ENCODE peak calls at places on chromosomes 2 and 18, in nine cellular contexts. H is endothelial cell, L is HFFc6, S is PC-3, R is AG04449, P is cardiac muscle cell, V is neural progenitor cell, Z is colonic mucosa, N is OCI-LY7. X is an unnamed sample.

GRCh38 chr2:216633616-216634316 is 546 bp downstream of the IGFBP2 start:
- DNase-seq in H (peak), L (no peak), S (peak), R (no peak), P (peak), V (no peak), Z (peak), N (no peak), X (no peak)

GRCh38 chr18:73791081-73791480 is 356.6 kb downstream of the FBXO15 start:
- DNase-seq in H (no peak), L (peak), S (no peak), R (no peak), P (no peak), V (no peak), Z (no peak), N (no peak), X (no peak)

GRCh38 chr2:58665156-58665553 is 424.0 kb upstream of the FANCL start:
- DNase-seq in H (no peak), L (no peak), S (no peak), R (no peak), P (no peak), V (no peak), Z (no peak), N (no peak), X (no peak)

GRCh38 chr2:141493936-141494335 is 636.9 kb downstream of the LRP1B start:
- DNase-seq in H (no peak), L (no peak), S (no peak), R (no peak), P (no peak), V (no peak), Z (no peak), N (no peak), X (no peak)

GRCh38 chr18:66728951-66729350 is 125.1 kb upstream of the CDH19 start:
- DNase-seq in H (no peak), L (no peak), S (no peak), R (no peak), P (no peak), V (no peak), Z (no peak), N (no peak), X (no peak)

GRCh38 chr2:10335046-10335840 is 32.5 kb downstream of the HPCAL1 start:
- DNase-seq in H (no peak), L (no peak), S (peak), R (no peak), P (no peak), V (no peak), Z (no peak), N (no peak), X (no peak)

GRCh38 chr2:43027103-43027482 is 199.3 kb downstream of the ZFP36L2 start:
- DNase-seq in H (no peak), L (no peak), S (no peak), R (no peak), P (no peak), V (no peak), Z (no peak), N (no peak), X (no peak)

GRCh38 chr2:367246-367645 is 79.4 kb upstream of the ALKAL2 start:
- DNase-seq in H (no peak), L (no peak), S (no peak), R (no peak), P (no peak), V (no peak), Z (no peak), N (no peak), X (no peak)

GRCh38 chr2:12347049-12347448 is 369.7 kb upstream of the TRIB2 start:
- DNase-seq in H (no peak), L (no peak), S (peak), R (no peak), P (no peak), V (no peak), Z (no peak), N (no peak), X (no peak)

GRCh38 chr18:9101730-9102390 is 639 bp upstream of the NDUFV2 start:
- DNase-seq in H (no peak), L (peak), S (peak), R (peak), P (no peak), V (no peak), Z (peak), N (peak), X (peak)

GRCh38 chr2:199775297-199775696 is 75.7 kb downstream of the FTCDNL1 start:
- DNase-seq in H (no peak), L (no peak), S (no peak), R (no peak), P (no peak), V (no peak), Z (no peak), N (no peak), X (no peak)

GRCh38 chr18:70454705-70455322 is 166.0 kb downstream of the SOCS6 start:
- DNase-seq in H (peak), L (peak), S (peak), R (peak), P (peak), V (peak), Z (peak), N (peak), X (peak)

GRCh38 chr2:71801969-71802368 is 345.7 kb downstream of the CYP26B1 start:
- DNase-seq in H (peak), L (peak), S (peak), R (no peak), P (peak), V (peak), Z (peak), N (no peak), X (no peak)

GRCh38 chr18:48545690-48546365 is 7.0 kb downstream of the CTIF start:
- DNase-seq in H (peak), L (peak), S (no peak), R (no peak), P (peak), V (peak), Z (no peak), N (no peak), X (no peak)

GRCh38 chr2:105361132-105361889 is 24.0 kb downstream of the C2orf49 start:
- DNase-seq in H (no peak), L (no peak), S (no peak), R (no peak), P (no peak), V (no peak), Z (no peak), N (no peak), X (no peak)

GRCh38 chr2:175786705-175787104 is 215.4 kb downstream of the LNPK start:
- DNase-seq in H (no peak), L (no peak), S (no peak), R (no peak), P (no peak), V (no peak), Z (no peak), N (no peak), X (no peak)

GRCh38 chr18:49247786-49248185 is 212.7 kb downstream of the DYM start:
- DNase-seq in H (no peak), L (peak), S (peak), R (no peak), P (no peak), V (no peak), Z (no peak), N (no peak), X (no peak)

GRCh38 chr2:109582928-109583895 is 30.6 kb downstream of the SEPTIN10 start:
- DNase-seq in H (no peak), L (peak), S (no peak), R (no peak), P (no peak), V (no peak), Z (no peak), N (no peak), X (no peak)
- TF ChIP-seq CTCF in H (peak), L (peak), S (no peak), R (no peak), P (peak), V (no peak), Z (no peak), N (no peak), X (no peak)

GRCh38 chr2:236105955-236106607 is 62.1 kb downstream of the GBX2 start:
- DNase-seq in H (no peak), L (no peak), S (no peak), R (no peak), P (no peak), V (no peak), Z (no peak), N (no peak), X (no peak)
- TF ChIP-seq CTCF in H (no peak), L (no peak), S (no peak), R (no peak), P (no peak), V (no peak), Z (no peak), N (no peak), X (no peak)

GRCh38 chr2:88967844-88968243 is 276.4 kb downstream of the RPIA start:
- DNase-seq in H (no peak), L (no peak), S (peak), R (no peak), P (peak), V (no peak), Z (no peak), N (no peak), X (no peak)
- TF ChIP-seq CTCF in H (no peak), L (peak), S (peak), R (no peak), P (peak), V (no peak), Z (no peak), N (no peak), X (no peak)

GRCh38 chr2:162327134-162327769 is 8.8 kb upstream of the IFIH1 start:
- DNase-seq in H (no peak), L (peak), S (peak), R (no peak), P (no peak), V (peak), Z (no peak), N (no peak), X (no peak)
- TF ChIP-seq CTCF in H (peak), L (peak), S (peak), R (peak), P (peak), V (peak), Z (peak), N (peak), X (peak)

GRCh38 chr2:134228493-134228903 is 25.4 kb upstream of the MGAT5 start:
- DNase-seq in H (peak), L (peak), S (peak), R (no peak), P (no peak), V (no peak), Z (peak), N (no peak), X (no peak)
- TF ChIP-seq CTCF in H (peak), L (peak), S (peak), R (no peak), P (peak), V (peak), Z (peak), N (peak), X (no peak)

GRCh38 chr2:20327370-20327769 is 23.3 kb downstream of the PUM2 start:
- DNase-seq in H (no peak), L (no peak), S (peak), R (no peak), P (no peak), V (no peak), Z (no peak), N (no peak), X (no peak)
- TF ChIP-seq CTCF in H (no peak), L (no peak), S (no peak), R (no peak), P (no peak), V (no peak), Z (no peak), N (no peak), X (no peak)